ENCODE peak calls at places on chromosome 20, in five cellular contexts. One of them, this sample, is unnamed. For H3K9me3 and H3K4me1, the result is how much of the 10 kb centered on the place peaks cover.

GRCh38 chr20:22503577-22503976 is 80.8 kb downstream of the FOXA2 start:
- DNase-seq in body of pancreas: no peak
- DNase-seq in GM23248: no peak
- DNase-seq in keratinocyte: no peak
- DNase-seq in ascending aorta: no peak
- DNase-seq in this sample: no peak

GRCh38 chr20:49052334-49052733 is 6.2 kb downstream of the CSE1L start:
- DNase-seq in ascending aorta: no peak
- DNase-seq in GM23248: peak
- DNase-seq in body of pancreas: no peak
- DNase-seq in keratinocyte: no peak
- DNase-seq in this sample: no peak

GRCh38 chr20:10924628-10925266 is 250.9 kb upstream of the JAG1 start:
- DNase-seq in keratinocyte: no peak
- DNase-seq in ascending aorta: no peak
- DNase-seq in GM23248: peak
- DNase-seq in body of pancreas: no peak
- DNase-seq in this sample: no peak

GRCh38 chr20:4272225-4272624 is 256.9 kb upstream of the RNF24 start:
- DNase-seq in keratinocyte: no peak
- DNase-seq in GM23248: peak
- DNase-seq in ascending aorta: no peak
- DNase-seq in body of pancreas: no peak
- DNase-seq in this sample: no peak

GRCh38 chr20:40633123-40633850 is 55.7 kb downstream of the MAFB start:
- DNase-seq in body of pancreas: no peak
- DNase-seq in GM23248: no peak
- DNase-seq in ascending aorta: no peak
- DNase-seq in keratinocyte: no peak
- DNase-seq in this sample: no peak

GRCh38 chr20:38112249-38112942 is 52.7 kb downstream of the TGM2 start:
- DNase-seq in GM23248: no peak
- DNase-seq in keratinocyte: no peak
- DNase-seq in body of pancreas: no peak
- DNase-seq in ascending aorta: no peak
- DNase-seq in this sample: no peak

GRCh38 chr20:63955846-63956663 is at the start of gene UCKL1:
- DNase-seq in keratinocyte: no peak
- DNase-seq in GM23248: peak
- DNase-seq in body of pancreas: peak
- DNase-seq in ascending aorta: peak
- DNase-seq in this sample: peak

GRCh38 chr20:38723982-38724602 is at the start of gene SLC32A1:
- DNase-seq in GM23248: no peak
- DNase-seq in body of pancreas: no peak
- DNase-seq in ascending aorta: no peak
- DNase-seq in keratinocyte: no peak
- DNase-seq in this sample: no peak

GRCh38 chr20:32516985-32517873 is 67.9 kb downstream of the NOL4L start:
- DNase-seq in ascending aorta: no peak
- DNase-seq in body of pancreas: peak
- DNase-seq in keratinocyte: no peak
- DNase-seq in GM23248: no peak
- DNase-seq in this sample: no peak

GRCh38 chr20:49656304-49656703 is 57.4 kb downstream of the B4GALT5 start:
- DNase-seq in body of pancreas: peak
- DNase-seq in GM23248: peak
- DNase-seq in ascending aorta: no peak
- DNase-seq in keratinocyte: no peak
- DNase-seq in this sample: peak

GRCh38 chr20:45330476-45330875 is 17.7 kb downstream of the SDC4 start:
- DNase-seq in body of pancreas: no peak
- DNase-seq in ascending aorta: no peak
- DNase-seq in GM23248: no peak
- DNase-seq in keratinocyte: no peak
- DNase-seq in this sample: no peak

GRCh38 chr20:8602389-8603116 is 466.3 kb upstream of the PLCB4 start:
- DNase-seq in body of pancreas: no peak
- DNase-seq in GM23248: peak
- DNase-seq in keratinocyte: no peak
- DNase-seq in ascending aorta: no peak
- DNase-seq in this sample: no peak

GRCh38 chr20:11624704-11625103 is 293.0 kb upstream of the BTBD3 start:
- DNase-seq in ascending aorta: no peak
- DNase-seq in keratinocyte: no peak
- DNase-seq in body of pancreas: no peak
- DNase-seq in GM23248: no peak
- DNase-seq in this sample: no peak

GRCh38 chr20:2873747-2874041 is 413 bp downstream of the PTPRA start:
- DNase-seq in body of pancreas: peak
- DNase-seq in keratinocyte: no peak
- DNase-seq in ascending aorta: no peak
- DNase-seq in GM23248: peak
- DNase-seq in this sample: peak

GRCh38 chr20:41782255-41782654 is 164.1 kb upstream of the CHD6 start:
- DNase-seq in ascending aorta: no peak
- DNase-seq in GM23248: no peak
- DNase-seq in body of pancreas: no peak
- DNase-seq in keratinocyte: no peak
- DNase-seq in this sample: no peak

DNA sequence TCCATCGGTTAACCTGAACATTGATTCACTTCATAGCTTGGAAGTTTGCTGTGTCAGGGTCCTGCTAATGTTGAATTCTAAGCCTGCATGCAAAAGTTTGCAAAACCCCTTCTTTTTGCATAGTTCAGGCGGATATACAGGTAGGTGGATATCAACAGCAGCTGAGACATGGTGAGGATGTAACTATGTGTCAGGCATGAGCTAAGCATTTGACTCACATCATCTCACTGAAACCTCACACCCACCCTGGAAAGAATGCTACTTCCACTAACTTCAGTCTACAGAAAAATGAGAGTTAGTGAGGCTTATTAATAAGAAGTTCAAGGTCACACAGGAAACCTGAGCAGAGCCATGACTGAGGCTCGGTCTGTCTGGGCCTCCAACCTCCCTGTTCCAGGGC is 276.9 kb downstream of the BMP7 start:
- DNase-seq in ascending aorta: no peak
- DNase-seq in body of pancreas: no peak
- DNase-seq in keratinocyte: no peak
- DNase-seq in GM23248: peak
- DNase-seq in this sample: no peak
- H3K9me3 ChIP-seq in ascending aorta: under half
- H3K9me3 ChIP-seq in body of pancreas: under half
- H3K9me3 ChIP-seq in keratinocyte: under half
- H3K9me3 ChIP-seq in GM23248: under half
- H3K9me3 ChIP-seq in this sample: under half

DNA sequence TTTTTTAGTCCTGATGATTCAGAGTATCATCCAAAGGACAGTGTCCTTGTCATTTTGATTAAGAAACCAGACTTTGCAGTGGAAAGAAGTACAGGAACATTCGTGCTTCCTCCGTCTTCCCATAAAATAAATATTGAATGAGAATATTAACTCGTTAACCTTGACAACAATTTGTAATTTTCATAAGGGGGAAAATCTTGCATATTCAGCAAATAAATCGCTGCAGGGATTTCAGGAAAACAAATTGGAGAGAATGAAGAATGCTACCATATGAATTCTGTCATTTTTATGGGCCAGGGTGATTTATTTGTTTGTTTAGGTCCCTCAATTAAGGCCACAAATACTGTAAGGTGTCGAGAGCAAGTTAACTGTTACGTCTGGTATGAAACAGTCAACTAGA is 167.0 kb upstream of the TSHZ2 start:
- DNase-seq in keratinocyte: no peak
- DNase-seq in GM23248: no peak
- DNase-seq in body of pancreas: no peak
- DNase-seq in ascending aorta: no peak
- DNase-seq in this sample: no peak
- H3K4me1 ChIP-seq in keratinocyte: under half
- H3K4me1 ChIP-seq in GM23248: under half
- H3K4me1 ChIP-seq in body of pancreas: under half
- H3K4me1 ChIP-seq in ascending aorta: under half
- H3K4me1 ChIP-seq in this sample: under half

DNA sequence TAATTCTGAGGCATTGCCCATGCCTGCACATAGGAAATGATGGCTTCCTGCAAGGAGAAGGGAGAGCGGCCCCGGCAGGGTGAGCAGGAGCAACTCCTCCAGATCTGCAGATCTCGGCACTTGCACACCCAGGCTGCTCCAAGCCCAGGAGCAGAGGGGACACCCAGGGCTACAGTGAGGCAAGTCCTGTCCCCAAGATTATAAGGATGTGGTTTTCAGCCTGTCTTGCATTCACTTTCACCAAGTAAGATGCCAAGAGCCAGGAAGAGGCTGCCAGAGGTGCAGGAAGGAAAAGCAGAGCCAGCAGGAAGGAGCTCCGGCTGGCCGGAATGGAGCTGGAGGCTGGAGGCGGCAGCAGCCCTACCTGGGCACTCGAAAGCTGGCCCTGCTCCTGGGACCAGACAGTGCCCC is 177.4 kb upstream of the CST7 start:
- DNase-seq in ascending aorta: no peak
- DNase-seq in GM23248: no peak
- DNase-seq in body of pancreas: peak
- DNase-seq in keratinocyte: no peak
- DNase-seq in this sample: no peak
- H3K4me3 ChIP-seq in ascending aorta: no peak
- H3K4me3 ChIP-seq in GM23248: no peak
- H3K4me3 ChIP-seq in body of pancreas: no peak
- H3K4me3 ChIP-seq in keratinocyte: no peak
- H3K4me3 ChIP-seq in this sample: no peak

GRCh38 chr20:15476781-15477180 is 1096.5 kb downstream of the KIF16B start:
- DNase-seq in body of pancreas: no peak
- DNase-seq in ascending aorta: no peak
- DNase-seq in GM23248: no peak
- DNase-seq in keratinocyte: no peak
- DNase-seq in this sample: no peak
- H3K9me3 ChIP-seq in body of pancreas: under half
- H3K9me3 ChIP-seq in ascending aorta: under half
- H3K9me3 ChIP-seq in GM23248: under half
- H3K9me3 ChIP-seq in keratinocyte: under half
- H3K9me3 ChIP-seq in this sample: under half

DNA sequence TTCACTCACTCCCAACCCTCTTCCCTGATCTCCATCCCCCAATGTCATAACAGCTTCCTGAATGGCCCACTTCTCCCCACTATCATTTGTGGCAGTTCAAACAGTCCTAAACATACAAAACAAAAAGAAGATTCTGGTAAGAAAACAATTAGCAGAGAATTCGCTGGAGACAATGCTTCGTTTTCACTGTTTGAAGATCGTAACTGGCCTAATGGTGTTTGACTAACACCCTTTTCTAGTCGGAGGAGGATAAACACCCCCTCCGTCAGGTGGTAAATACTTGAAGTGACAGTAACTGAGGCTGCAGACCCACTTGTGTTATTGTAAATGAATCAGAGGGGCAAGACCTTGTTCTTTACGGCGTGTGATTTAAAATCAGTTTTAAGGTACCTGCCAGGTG is 3.8 kb downstream of the EYA2 start:
- DNase-seq in ascending aorta: no peak
- DNase-seq in keratinocyte: no peak
- DNase-seq in GM23248: no peak
- DNase-seq in body of pancreas: no peak
- DNase-seq in this sample: no peak
- H3K4me1 ChIP-seq in ascending aorta: under half
- H3K4me1 ChIP-seq in keratinocyte: under half
- H3K4me1 ChIP-seq in GM23248: under half
- H3K4me1 ChIP-seq in body of pancreas: under half
- H3K4me1 ChIP-seq in this sample: under half

GRCh38 chr20:35738410-35739179 is 3.5 kb downstream of the RBM39 start:
- DNase-seq in keratinocyte: no peak
- DNase-seq in GM23248: no peak
- DNase-seq in body of pancreas: no peak
- DNase-seq in ascending aorta: no peak
- DNase-seq in this sample: no peak
- H3K4me3 ChIP-seq in keratinocyte: peak
- H3K4me3 ChIP-seq in GM23248: peak
- H3K4me3 ChIP-seq in body of pancreas: no peak
- H3K4me3 ChIP-seq in ascending aorta: no peak
- H3K4me3 ChIP-seq in this sample: no peak

This sample was measured in prostate gland.